ENCODE peak calls at places on chromosomes 16 and 17, in six cellular contexts. U is GM12878, Q is A549, L is NB4, E is H1, W is K562. Z is an unnamed sample.

GRCh38 chr17:69335018-69335417 is 8.1 kb upstream of the ABCA5 start:
- DNase-seq in E (no peak), W (peak), Q (peak), U (no peak), L (peak), Z (no peak)

GRCh38 chr17:19306160-19307111 is 56.1 kb downstream of the B9D1 start:
- DNase-seq in E (no peak), L (peak), W (no peak), Q (no peak), U (peak), Z (no peak)

GRCh38 chr17:76631821-76632565 is 11.6 kb downstream of the ST6GALNAC1 start:
- DNase-seq in L (no peak), U (no peak), Q (no peak), W (no peak), E (no peak), Z (no peak)

GRCh38 chr17:47987240-47987835 is 16.4 kb downstream of the CDK5RAP3 start:
- DNase-seq in W (no peak), E (no peak), U (no peak), Q (no peak), L (no peak), Z (peak)

GRCh38 chr16:7324306-7324705 is 8.3 kb upstream of the RBFOX1 start:
- DNase-seq in L (no peak), E (no peak), U (no peak), W (no peak), Q (no peak), Z (no peak)

GRCh38 chr17:13750783-13751484 is 149.2 kb upstream of the HS3ST3A1 start:
- DNase-seq in U (no peak), E (no peak), L (peak), W (peak), Q (no peak), Z (peak)

GRCh38 chr16:66714659-66715307 is 18.2 kb upstream of the CMTM4 start:
- DNase-seq in W (no peak), E (no peak), L (no peak), Q (no peak), U (no peak), Z (no peak)

GRCh38 chr17:9576521-9577401 is at the start of gene CFAP52:
- DNase-seq in W (peak), Q (peak), U (peak), E (peak), L (peak), Z (peak)

GRCh38 chr17:41972571-41973411 is 6.2 kb downstream of the CNP start:
- DNase-seq in E (no peak), W (no peak), L (no peak), Q (no peak), U (no peak), Z (no peak)

GRCh38 chr17:21249911-21250703 is 3.1 kb downstream of the NATD1 start:
- DNase-seq in W (no peak), U (no peak), L (peak), E (no peak), Q (no peak), Z (no peak)

GRCh38 chr17:21252875-21253645 is at the start of gene NATD1:
- DNase-seq in L (peak), E (peak), W (peak), Q (peak), U (no peak), Z (peak)

GRCh38 chr17:21250719-21251305 is 2.4 kb downstream of the NATD1 start:
- DNase-seq in U (no peak), W (no peak), L (no peak), E (no peak), Q (no peak), Z (no peak)

GRCh38 chr17:21252289-21252874 is 828 bp downstream of the NATD1 start:
- DNase-seq in U (no peak), W (no peak), L (no peak), E (no peak), Q (no peak), Z (no peak)

GRCh38 chr17:21251611-21252010 is 1.6 kb downstream of the NATD1 start:
- DNase-seq in W (no peak), Q (no peak), U (no peak), E (no peak), L (no peak), Z (no peak)
- TF ChIP-seq MAX in W (no peak), Q (no peak), U (no peak), E (no peak), L (no peak), Z (no peak)

GRCh38 chr16:53714080-53715050 is 10.4 kb downstream of the FTO start:
- DNase-seq in U (no peak), W (no peak), Q (no peak), E (no peak), L (no peak), Z (no peak)
- TF ChIP-seq MAX in U (no peak), W (no peak), Q (no peak), E (no peak), L (no peak), Z (no peak)

GRCh38 chr16:3443108-3444031 is at the start of the genes NAA60 and ZNF597:
- DNase-seq in L (peak), U (peak), Q (peak), E (peak), W (peak), Z (peak)
- TF ChIP-seq MAX in L (peak), U (peak), Q (no peak), E (peak), W (no peak), Z (peak)

DNA sequence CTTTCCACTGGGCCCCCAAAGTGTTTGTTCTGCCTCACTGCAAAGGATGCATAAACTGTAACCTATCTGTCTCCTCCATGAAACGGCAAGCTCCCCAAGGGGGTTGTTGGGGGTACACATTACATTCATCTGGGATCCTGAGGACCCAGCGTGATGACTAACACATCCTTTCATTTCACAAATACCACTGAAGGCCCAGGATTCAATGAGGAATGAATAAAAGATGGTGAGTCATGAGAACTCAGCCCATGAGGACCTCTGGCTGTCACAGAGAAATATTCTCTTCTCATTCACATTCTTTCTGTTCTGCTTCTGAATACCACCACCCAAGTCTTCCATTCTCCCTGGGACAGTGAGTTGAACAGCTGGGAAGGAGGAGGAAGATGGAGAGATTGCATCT is 149.8 kb downstream of the RBFOX3 start:
- DNase-seq in Q (peak), L (no peak), W (no peak), U (no peak), E (no peak), Z (no peak)
- TF ChIP-seq MAX in Q (no peak), L (no peak), W (no peak), U (no peak), E (no peak), Z (no peak)

DNA sequence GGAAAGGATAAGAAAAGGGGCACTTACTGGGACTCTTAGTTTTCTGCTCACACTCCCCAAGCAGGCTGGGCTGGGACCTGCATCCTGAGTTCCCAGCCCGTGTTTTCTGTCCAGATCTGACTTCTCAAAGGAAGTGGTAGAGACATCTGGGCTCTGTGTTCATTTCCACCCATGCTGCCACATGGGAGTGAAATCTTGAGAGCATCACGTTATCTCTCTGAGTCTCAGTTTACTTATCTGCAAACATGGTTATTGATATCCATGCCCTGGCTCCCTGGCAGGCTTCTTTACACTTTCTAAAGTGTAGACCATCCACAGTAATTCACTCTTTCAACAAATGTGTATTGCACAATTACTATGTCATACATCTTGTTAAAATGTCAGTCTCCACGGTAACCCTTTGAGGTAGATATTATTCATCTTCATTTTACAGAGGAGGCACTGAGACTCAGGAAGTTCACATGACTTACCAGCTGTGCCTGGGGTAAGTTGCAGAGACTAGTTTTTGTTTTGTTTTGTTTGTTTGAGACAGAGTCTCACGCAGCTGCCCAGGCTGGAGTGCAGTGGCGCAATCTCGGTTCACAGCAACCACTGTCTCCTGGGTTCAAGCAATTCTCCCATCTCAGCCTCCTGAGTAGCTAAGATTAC is 3.4 kb downstream of the ZNF688 start:
- DNase-seq in W (no peak), E (no peak), U (peak), L (peak), Q (peak), Z (no peak)
- TF ChIP-seq MAX in W (no peak), E (no peak), U (no peak), L (peak), Q (no peak), Z (no peak)

DNA sequence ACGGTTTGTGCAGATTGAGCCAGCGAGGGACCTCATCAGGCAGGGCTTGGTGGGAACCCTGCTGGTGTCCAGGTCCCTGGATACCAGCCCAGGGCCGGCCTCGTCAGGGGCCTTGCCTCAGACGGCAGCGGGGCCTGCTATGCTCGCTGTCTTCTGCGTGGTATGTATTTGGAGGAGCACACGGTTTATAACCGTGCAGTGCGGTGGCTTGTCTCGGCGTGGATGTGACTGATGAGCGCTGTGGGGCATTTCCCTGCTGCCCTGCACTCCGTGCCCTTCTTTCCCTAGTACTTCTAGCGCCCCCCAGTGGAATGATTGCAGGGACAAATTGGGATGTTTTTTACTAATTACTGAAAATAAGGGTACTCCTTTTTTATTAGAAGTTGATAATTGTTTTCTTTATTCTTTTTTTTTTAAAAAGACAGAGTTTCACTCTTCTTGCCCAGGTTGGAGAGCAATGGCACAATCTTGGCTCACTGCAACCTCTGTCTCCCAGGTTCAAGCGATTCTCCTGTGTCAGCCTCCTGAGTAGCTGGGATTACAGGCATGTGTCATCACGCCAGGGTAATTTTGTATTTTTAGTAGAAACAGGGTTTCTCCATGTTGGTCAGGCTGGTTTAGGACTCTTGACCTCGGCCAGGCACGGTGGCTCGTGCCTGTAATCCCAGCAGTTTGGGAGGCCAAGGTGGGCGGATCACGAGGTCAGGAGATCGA is 15.3 kb downstream of the TBCD start:
- DNase-seq in E (no peak), U (no peak), L (peak), Q (peak), W (peak), Z (peak)
- TF ChIP-seq MAX in E (no peak), U (no peak), L (no peak), Q (no peak), W (no peak), Z (no peak)

DNA sequence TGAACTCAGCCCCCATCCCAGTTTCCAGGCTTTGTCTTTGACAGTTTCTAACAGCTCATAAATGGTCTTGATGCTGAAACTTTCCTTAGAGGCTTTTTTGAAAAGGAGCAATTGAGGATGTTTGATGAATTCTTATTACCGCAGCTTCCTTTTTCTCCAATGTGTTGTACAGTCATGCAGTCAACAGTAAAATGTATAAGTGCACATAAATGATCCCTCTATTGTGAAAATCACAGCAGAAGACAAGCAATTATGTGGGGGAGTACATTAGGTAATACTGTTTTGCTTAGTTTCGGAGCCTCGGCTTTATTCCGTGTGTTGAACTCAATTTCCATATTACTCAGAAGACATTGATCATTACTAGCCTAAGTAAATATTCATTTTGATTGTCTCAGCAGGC is 673.7 kb downstream of the CDH8 start:
- DNase-seq in U (no peak), E (no peak), Q (no peak), L (no peak), W (no peak), Z (no peak)
- TF ChIP-seq MAX in U (no peak), E (no peak), Q (no peak), L (no peak), W (no peak), Z (no peak)

DNA sequence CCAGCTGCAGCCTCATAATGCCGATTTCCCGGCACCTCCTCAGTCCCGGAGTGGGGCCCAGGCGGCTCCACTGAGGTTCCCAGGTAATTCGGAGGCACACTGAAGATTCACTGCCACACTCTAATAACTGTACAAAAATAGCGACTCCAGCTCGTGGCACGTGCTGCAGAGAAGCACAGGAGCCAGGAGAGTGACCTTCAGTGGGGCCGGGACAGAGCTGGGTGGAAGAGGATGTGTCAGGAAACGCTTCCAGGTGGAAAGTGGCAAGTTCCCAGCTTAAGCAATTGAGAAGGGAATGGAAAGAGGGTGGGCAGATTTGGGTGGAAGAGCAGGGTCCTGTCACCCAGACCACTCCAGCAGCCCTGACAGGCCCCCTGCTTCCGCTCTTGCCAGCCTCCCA is 3.1 kb upstream of the TRAP1 start:
- DNase-seq in Q (no peak), E (no peak), U (no peak), W (no peak), L (no peak), Z (no peak)
- TF ChIP-seq MAX in Q (no peak), E (no peak), U (no peak), W (no peak), L (no peak), Z (no peak)

DNA sequence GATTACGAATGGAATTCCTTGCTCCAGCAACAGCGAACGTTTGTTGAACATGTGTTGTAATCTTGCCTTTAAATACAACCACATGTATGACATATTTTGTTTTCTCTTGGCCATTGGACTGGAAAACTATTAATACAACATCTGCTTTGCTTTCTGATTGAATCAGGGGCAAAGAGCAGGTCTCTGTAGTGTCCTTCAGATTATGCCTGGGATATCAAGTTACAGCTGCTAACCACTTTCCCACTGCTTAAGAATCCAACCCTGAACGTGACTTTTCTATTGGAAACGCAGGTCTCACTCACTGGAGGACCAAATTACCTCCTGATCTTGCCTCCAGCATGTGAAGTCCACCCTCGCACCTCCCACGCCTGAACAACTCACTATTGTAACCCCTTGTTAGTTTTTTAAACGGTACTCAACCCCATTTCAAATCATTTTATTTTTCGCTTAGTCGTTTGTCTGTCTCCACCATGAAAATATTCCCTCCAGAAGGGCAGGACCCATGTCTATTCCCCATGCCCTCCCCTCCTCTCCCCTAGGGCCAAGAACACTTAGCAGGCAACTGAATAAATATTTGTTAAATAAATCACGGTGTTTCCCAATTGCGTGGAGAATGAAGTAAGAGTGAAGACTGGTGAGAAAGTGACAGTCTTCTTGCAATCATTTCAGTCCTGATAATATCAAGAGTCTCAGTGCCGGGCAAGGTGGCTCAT is 57.4 kb upstream of the MRTFB start:
- DNase-seq in E (no peak), Q (peak), L (no peak), W (no peak), U (no peak), Z (no peak)
- TF ChIP-seq MAX in E (no peak), Q (peak), L (no peak), W (no peak), U (no peak), Z (no peak)

DNA sequence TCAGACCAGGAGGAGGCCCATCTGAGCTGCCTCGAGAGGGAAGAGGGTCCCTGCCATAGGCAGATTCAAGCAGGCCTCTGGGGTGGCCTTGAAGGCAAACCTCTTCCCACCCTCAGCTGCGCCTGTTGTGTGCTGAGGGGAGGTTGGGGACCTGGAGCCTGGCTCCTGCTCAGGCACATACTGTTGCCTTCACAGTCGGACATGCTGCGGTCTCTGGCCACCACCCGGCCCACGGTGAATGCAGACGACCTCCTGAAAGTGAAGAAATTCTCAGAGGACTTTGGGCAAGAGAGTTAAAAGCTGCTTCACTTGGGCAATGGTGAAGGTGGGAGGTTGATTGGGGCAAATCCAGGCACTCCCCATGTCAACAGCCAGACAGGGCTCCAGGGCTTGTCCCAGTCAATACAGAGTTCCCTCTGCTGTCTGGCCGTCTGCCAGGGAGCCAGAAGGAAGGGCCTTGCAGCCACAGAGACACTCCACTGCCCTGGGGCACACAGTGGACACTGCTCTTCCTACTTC is 6.3 kb downstream of the PDF start:
- DNase-seq in Q (no peak), E (no peak), U (no peak), L (no peak), W (peak), Z (no peak)
- TF ChIP-seq MAX in Q (no peak), E (no peak), U (no peak), L (no peak), W (no peak), Z (no peak)

Z was measured in WTC11.